ENCODE peak calls at places on chromosomes 2 and 18, in nine cellular contexts. One of them, this sample, is unnamed.

GRCh38 chr2:2901384-2902345 is 476.0 kb downstream of the EIPR1 start:
- DNase-seq in heart right ventricle: no peak
- DNase-seq in WTC11: no peak
- DNase-seq in adrenal gland: no peak
- DNase-seq in RWPE1: no peak
- DNase-seq in OCI-LY7: peak; percentile 78
- DNase-seq in testis: no peak
- DNase-seq in neural progenitor cell: no peak
- DNase-seq in ovary: no peak
- DNase-seq in this sample: no peak

GRCh38 chr2:238994432-238994831 is 146.5 kb downstream of the TWIST2 start:
- DNase-seq in heart right ventricle: no peak
- DNase-seq in WTC11: no peak
- DNase-seq in adrenal gland: no peak
- DNase-seq in RWPE1: no peak
- DNase-seq in OCI-LY7: no peak
- DNase-seq in testis: no peak
- DNase-seq in neural progenitor cell: no peak
- DNase-seq in ovary: no peak
- DNase-seq in this sample: no peak

GRCh38 chr18:79123948-79124347 is 54.8 kb downstream of the ATP9B start:
- DNase-seq in heart right ventricle: no peak
- DNase-seq in WTC11: no peak
- DNase-seq in adrenal gland: no peak
- DNase-seq in RWPE1: no peak
- DNase-seq in OCI-LY7: no peak
- DNase-seq in testis: no peak
- DNase-seq in neural progenitor cell: no peak
- DNase-seq in ovary: no peak
- DNase-seq in this sample: no peak

GRCh38 chr18:56382541-56382940 is 255.9 kb downstream of the TXNL1 start:
- DNase-seq in heart right ventricle: peak; percentile 40
- DNase-seq in WTC11: no peak
- DNase-seq in adrenal gland: no peak
- DNase-seq in RWPE1: no peak
- DNase-seq in OCI-LY7: no peak
- DNase-seq in testis: peak; percentile 75
- DNase-seq in neural progenitor cell: peak; percentile 6
- DNase-seq in ovary: no peak
- DNase-seq in this sample: peak; percentile 36

GRCh38 chr2:144358979-144359541 is 160.9 kb downstream of the ZEB2 start:
- DNase-seq in heart right ventricle: no peak
- DNase-seq in WTC11: no peak
- DNase-seq in adrenal gland: no peak
- DNase-seq in RWPE1: no peak
- DNase-seq in OCI-LY7: no peak
- DNase-seq in testis: peak; percentile 43
- DNase-seq in neural progenitor cell: no peak
- DNase-seq in ovary: no peak
- DNase-seq in this sample: peak; percentile 67

GRCh38 chr18:58213445-58213844 is 169.4 kb downstream of the NEDD4L start:
- DNase-seq in heart right ventricle: no peak
- DNase-seq in WTC11: no peak
- DNase-seq in adrenal gland: no peak
- DNase-seq in RWPE1: no peak
- DNase-seq in OCI-LY7: no peak
- DNase-seq in testis: no peak
- DNase-seq in neural progenitor cell: no peak
- DNase-seq in ovary: no peak
- DNase-seq in this sample: peak; percentile 88

GRCh38 chr18:56645415-56646016 is 5.6 kb upstream of the WDR7 start:
- DNase-seq in heart right ventricle: no peak
- DNase-seq in WTC11: no peak
- DNase-seq in adrenal gland: no peak
- DNase-seq in RWPE1: no peak
- DNase-seq in OCI-LY7: peak; percentile 51
- DNase-seq in testis: no peak
- DNase-seq in neural progenitor cell: peak; percentile 4
- DNase-seq in ovary: no peak
- DNase-seq in this sample: peak; percentile 33

GRCh38 chr2:3325458-3326181 is 52.0 kb downstream of the EIPR1 start:
- DNase-seq in heart right ventricle: no peak
- DNase-seq in WTC11: no peak
- DNase-seq in adrenal gland: no peak
- DNase-seq in RWPE1: no peak
- DNase-seq in OCI-LY7: no peak
- DNase-seq in testis: no peak
- DNase-seq in neural progenitor cell: no peak
- DNase-seq in ovary: peak; percentile 21
- DNase-seq in this sample: no peak

GRCh38 chr18:77059294-77059916 is 73.2 kb downstream of the MBP start:
- DNase-seq in heart right ventricle: no peak
- DNase-seq in WTC11: peak; percentile 52
- DNase-seq in adrenal gland: no peak
- DNase-seq in RWPE1: peak; percentile 51
- DNase-seq in OCI-LY7: peak; percentile 55
- DNase-seq in testis: peak; percentile 55
- DNase-seq in neural progenitor cell: peak; percentile 69
- DNase-seq in ovary: no peak
- DNase-seq in this sample: peak; percentile 92

GRCh38 chr18:37537868-37538525 is 27.6 kb downstream of the CELF4 start:
- DNase-seq in heart right ventricle: peak; percentile 72
- DNase-seq in WTC11: peak; percentile 94
- DNase-seq in adrenal gland: peak; percentile 80
- DNase-seq in RWPE1: peak; percentile 52
- DNase-seq in OCI-LY7: peak; percentile 62
- DNase-seq in testis: peak; percentile 91
- DNase-seq in neural progenitor cell: peak; percentile 86
- DNase-seq in ovary: peak; percentile 87
- DNase-seq in this sample: peak; percentile 72

GRCh38 chr18:77992057-77992456 is 742.4 kb downstream of the GALR1 start:
- DNase-seq in heart right ventricle: no peak
- DNase-seq in WTC11: no peak
- DNase-seq in adrenal gland: no peak
- DNase-seq in RWPE1: no peak
- DNase-seq in OCI-LY7: no peak
- DNase-seq in testis: no peak
- DNase-seq in neural progenitor cell: no peak
- DNase-seq in ovary: no peak
- DNase-seq in this sample: no peak

GRCh38 chr18:57727952-57728807 is 74.9 kb downstream of the ATP8B1 start:
- DNase-seq in heart right ventricle: no peak
- DNase-seq in WTC11: no peak
- DNase-seq in adrenal gland: no peak
- DNase-seq in RWPE1: no peak
- DNase-seq in OCI-LY7: no peak
- DNase-seq in testis: no peak
- DNase-seq in neural progenitor cell: peak; percentile 20
- DNase-seq in ovary: no peak
- DNase-seq in this sample: peak; percentile 52

GRCh38 chr2:119433636-119434327 is 2.1 kb downstream of the TMEM37 start:
- DNase-seq in heart right ventricle: no peak
- DNase-seq in WTC11: no peak
- DNase-seq in adrenal gland: no peak
- DNase-seq in RWPE1: no peak
- DNase-seq in OCI-LY7: no peak
- DNase-seq in testis: no peak
- DNase-seq in neural progenitor cell: no peak
- DNase-seq in ovary: no peak
- DNase-seq in this sample: no peak

GRCh38 chr2:201959626-201960025 is 74.0 kb upstream of the FZD7 start:
- DNase-seq in heart right ventricle: no peak
- DNase-seq in WTC11: no peak
- DNase-seq in adrenal gland: no peak
- DNase-seq in RWPE1: no peak
- DNase-seq in OCI-LY7: no peak
- DNase-seq in testis: no peak
- DNase-seq in neural progenitor cell: no peak
- DNase-seq in ovary: no peak
- DNase-seq in this sample: no peak

DNA sequence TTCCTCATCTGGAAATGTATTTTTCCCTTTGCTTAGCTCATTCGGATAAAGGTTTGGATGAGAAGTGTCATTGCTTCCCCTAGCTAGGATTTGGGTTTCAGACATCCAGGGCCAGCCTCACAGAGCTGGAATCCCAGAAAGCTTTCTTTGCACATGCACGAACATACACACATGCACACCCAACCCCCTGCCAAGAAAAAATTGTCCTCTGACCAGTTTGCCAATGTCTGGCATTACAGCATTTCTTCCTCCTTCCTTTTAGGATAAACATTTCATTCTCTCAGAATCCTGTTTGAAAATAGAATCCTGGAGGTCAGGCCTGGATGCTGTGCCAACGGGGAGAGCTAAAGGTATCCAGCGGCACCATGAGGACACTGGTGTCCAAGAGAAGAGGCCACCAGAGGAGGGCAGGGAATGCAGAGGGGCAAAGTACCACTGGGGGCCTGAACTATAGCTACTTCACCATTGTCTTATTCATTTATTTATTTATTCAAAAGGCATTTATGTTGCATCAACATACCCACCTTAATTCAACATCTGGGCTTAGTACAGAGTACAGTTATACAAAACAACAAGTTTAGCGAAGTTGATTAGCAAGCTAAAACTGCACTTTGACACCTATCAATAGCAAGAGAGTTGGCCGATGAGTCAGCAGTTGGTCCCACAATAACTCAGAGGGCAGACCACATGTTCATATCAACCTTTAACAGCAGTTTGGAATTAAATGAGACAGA is 97.9 kb upstream of the ATL2 start:
- DNase-seq in heart right ventricle: no peak
- DNase-seq in WTC11: no peak
- DNase-seq in adrenal gland: no peak
- DNase-seq in RWPE1: no peak
- DNase-seq in OCI-LY7: no peak
- DNase-seq in testis: no peak
- DNase-seq in neural progenitor cell: no peak
- DNase-seq in ovary: no peak
- DNase-seq in this sample: no peak
- TF ChIP-seq CTCF in heart right ventricle: no peak
- TF ChIP-seq CTCF in WTC11: no peak
- TF ChIP-seq CTCF in adrenal gland: no peak
- TF ChIP-seq CTCF in RWPE1: no peak
- TF ChIP-seq CTCF in OCI-LY7: no peak
- TF ChIP-seq CTCF in testis: no peak
- TF ChIP-seq CTCF in neural progenitor cell: no peak
- TF ChIP-seq CTCF in ovary: no peak
- TF ChIP-seq CTCF in this sample: no peak

DNA sequence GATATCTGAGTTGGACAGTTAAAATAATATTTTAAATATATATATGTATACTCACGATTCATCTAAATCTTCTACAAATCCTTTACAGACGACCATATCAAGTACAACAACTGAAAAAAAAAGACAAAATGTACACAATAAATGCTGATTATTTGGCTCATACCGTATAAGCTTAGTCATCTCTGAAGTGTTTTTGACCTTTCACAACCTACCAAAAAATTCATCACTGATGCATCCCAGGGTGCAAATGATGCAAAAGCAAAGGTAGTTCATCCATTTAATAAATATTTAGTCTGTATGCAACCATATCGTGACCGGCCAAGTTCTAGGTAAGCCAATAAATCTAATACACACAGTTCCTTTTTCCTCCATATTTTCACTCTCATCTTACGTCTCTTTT is 1.1 kb downstream of the TMX3 start:
- DNase-seq in heart right ventricle: no peak
- DNase-seq in WTC11: no peak
- DNase-seq in adrenal gland: no peak
- DNase-seq in RWPE1: no peak
- DNase-seq in OCI-LY7: no peak
- DNase-seq in testis: no peak
- DNase-seq in neural progenitor cell: no peak
- DNase-seq in ovary: no peak
- DNase-seq in this sample: peak; percentile 16
- TF ChIP-seq CTCF in heart right ventricle: no peak
- TF ChIP-seq CTCF in WTC11: no peak
- TF ChIP-seq CTCF in adrenal gland: no peak
- TF ChIP-seq CTCF in RWPE1: no peak
- TF ChIP-seq CTCF in OCI-LY7: no peak
- TF ChIP-seq CTCF in testis: no peak
- TF ChIP-seq CTCF in neural progenitor cell: no peak
- TF ChIP-seq CTCF in ovary: no peak
- TF ChIP-seq CTCF in this sample: no peak

DNA sequence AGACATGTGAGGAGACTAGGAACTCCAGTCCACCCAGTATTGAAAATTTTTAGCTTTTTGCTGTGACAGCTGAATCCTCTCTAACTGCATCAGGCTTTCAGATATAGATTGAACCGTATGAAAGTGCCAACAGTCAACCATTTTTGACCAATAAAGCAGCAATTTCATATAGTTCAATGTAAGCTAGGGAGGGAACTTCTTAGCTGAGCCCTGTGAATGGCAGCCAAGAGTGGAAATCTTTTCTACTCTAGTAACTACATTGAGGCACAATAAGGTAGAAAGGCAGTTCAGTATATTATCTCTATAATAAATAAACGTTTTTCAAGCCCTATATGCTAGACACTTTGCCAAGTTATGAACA is 96.3 kb upstream of the TANK start:
- DNase-seq in heart right ventricle: no peak
- DNase-seq in WTC11: no peak
- DNase-seq in adrenal gland: no peak
- DNase-seq in RWPE1: no peak
- DNase-seq in OCI-LY7: no peak
- DNase-seq in testis: no peak
- DNase-seq in neural progenitor cell: no peak
- DNase-seq in ovary: no peak
- DNase-seq in this sample: no peak
- TF ChIP-seq CTCF in heart right ventricle: no peak
- TF ChIP-seq CTCF in WTC11: no peak
- TF ChIP-seq CTCF in adrenal gland: no peak
- TF ChIP-seq CTCF in RWPE1: peak; percentile 58
- TF ChIP-seq CTCF in OCI-LY7: no peak
- TF ChIP-seq CTCF in testis: no peak
- TF ChIP-seq CTCF in neural progenitor cell: no peak
- TF ChIP-seq CTCF in ovary: no peak
- TF ChIP-seq CTCF in this sample: no peak

DNA sequence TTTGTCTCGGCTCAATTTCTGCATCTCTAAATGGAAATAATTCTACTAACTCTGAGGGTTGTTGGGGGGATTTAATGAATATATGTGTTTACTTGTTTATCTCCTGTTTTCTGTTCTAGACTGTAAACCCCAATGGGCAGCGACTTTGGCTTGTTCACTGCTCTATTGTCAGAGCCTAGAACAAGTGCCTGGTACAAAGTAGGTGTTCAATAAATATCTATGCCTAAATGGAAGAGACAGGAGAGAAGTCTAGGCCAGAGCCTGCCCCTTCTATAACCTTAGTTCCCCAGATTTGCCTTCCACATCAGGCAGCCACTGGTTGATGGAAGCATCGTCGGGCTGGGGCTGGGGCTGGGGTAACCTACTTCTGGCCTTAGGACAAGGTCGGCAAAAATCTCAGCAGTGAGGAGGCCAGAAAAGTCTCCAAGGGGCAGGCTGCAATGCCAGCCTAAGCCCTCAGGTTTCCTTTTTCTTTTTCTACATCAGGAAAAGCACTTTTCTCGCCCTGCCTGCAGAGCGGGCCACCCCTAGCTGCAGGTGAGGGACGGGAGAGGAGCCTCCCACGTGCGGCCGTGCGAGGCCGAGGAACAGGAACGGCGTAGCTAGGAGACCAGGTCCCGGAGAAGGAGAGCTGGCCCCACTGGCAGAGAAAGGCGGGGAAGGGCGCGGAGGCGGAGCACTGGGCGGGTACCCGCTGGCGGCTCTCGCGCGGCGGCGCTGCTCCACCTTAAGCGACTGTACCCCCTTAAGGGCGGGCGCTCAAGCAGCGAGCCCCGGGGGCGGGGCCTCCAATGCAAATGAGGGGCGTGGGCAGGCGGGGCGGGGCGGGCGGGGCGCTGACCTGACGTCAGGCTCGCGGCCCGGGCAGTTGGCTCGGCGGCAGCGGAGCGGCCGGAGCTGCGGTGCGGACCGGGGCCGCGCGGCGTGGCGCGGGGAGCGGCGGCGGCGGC is at the start of gene CNNM4:
- DNase-seq in heart right ventricle: peak; percentile 92
- DNase-seq in WTC11: peak; percentile 96
- DNase-seq in adrenal gland: peak; percentile 95
- DNase-seq in RWPE1: peak; percentile 96
- DNase-seq in OCI-LY7: peak; percentile 95
- DNase-seq in testis: peak; percentile 95
- DNase-seq in neural progenitor cell: peak; percentile 97
- DNase-seq in ovary: peak; percentile 95
- DNase-seq in this sample: peak; percentile 91
- TF ChIP-seq CTCF in heart right ventricle: no peak
- TF ChIP-seq CTCF in WTC11: no peak
- TF ChIP-seq CTCF in adrenal gland: peak; percentile 26
- TF ChIP-seq CTCF in RWPE1: no peak
- TF ChIP-seq CTCF in OCI-LY7: peak; percentile 3
- TF ChIP-seq CTCF in testis: no peak
- TF ChIP-seq CTCF in neural progenitor cell: no peak
- TF ChIP-seq CTCF in ovary: no peak
- TF ChIP-seq CTCF in this sample: peak; percentile 24

This sample was measured in choroid plexus epithelial cell.